ENCODE peak calls at places on chromosomes 16 and 17, in nine cellular contexts. One of them, this sample, is unnamed.

GRCh38 chr17:34797724-34798123 is 163.5 kb downstream of the CCT6B start:
- DNase-seq in body of pancreas: no peak
- DNase-seq in uterus: no peak
- DNase-seq in GM23248: peak; percentile 47
- DNase-seq in SK-N-SH: no peak
- DNase-seq in CD8-positive, alpha-beta memory T cell: no peak
- DNase-seq in psoas muscle: no peak
- DNase-seq in neuronal stem cell: peak; percentile 80
- DNase-seq in tibial nerve: no peak
- DNase-seq in this sample: no peak

GRCh38 chr17:50129303-50129945 is 536 bp downstream of the SAMD14 start:
- DNase-seq in GM23248: peak; percentile 67
- DNase-seq in SK-N-SH: peak; percentile 94
- DNase-seq in psoas muscle: peak; percentile 76
- DNase-seq in CD8-positive, alpha-beta memory T cell: peak; percentile 39
- DNase-seq in tibial nerve: no peak
- DNase-seq in neuronal stem cell: no peak
- DNase-seq in body of pancreas: peak; percentile 26
- DNase-seq in uterus: no peak
- DNase-seq in this sample: peak; percentile 44

GRCh38 chr17:8016632-8017424 is 14.4 kb downstream of the GUCY2D start:
- DNase-seq in neuronal stem cell: peak; percentile 58
- DNase-seq in GM23248: peak; percentile 50
- DNase-seq in CD8-positive, alpha-beta memory T cell: peak; percentile 33
- DNase-seq in uterus: no peak
- DNase-seq in psoas muscle: peak; percentile 70
- DNase-seq in body of pancreas: peak; percentile 74
- DNase-seq in SK-N-SH: peak; percentile 82
- DNase-seq in tibial nerve: peak; percentile 54
- DNase-seq in this sample: no peak

GRCh38 chr17:75869282-75870141 is 8.9 kb downstream of the TRIM47 start:
- DNase-seq in body of pancreas: no peak
- DNase-seq in uterus: no peak
- DNase-seq in CD8-positive, alpha-beta memory T cell: no peak
- DNase-seq in SK-N-SH: peak; percentile 53
- DNase-seq in neuronal stem cell: no peak
- DNase-seq in psoas muscle: peak; percentile 79
- DNase-seq in tibial nerve: peak; percentile 65
- DNase-seq in GM23248: peak; percentile 84
- DNase-seq in this sample: no peak

GRCh38 chr17:67637901-67638641 is 79.7 kb upstream of the NOL11 start:
- DNase-seq in psoas muscle: no peak
- DNase-seq in GM23248: no peak
- DNase-seq in CD8-positive, alpha-beta memory T cell: no peak
- DNase-seq in neuronal stem cell: no peak
- DNase-seq in body of pancreas: peak; percentile 87
- DNase-seq in SK-N-SH: no peak
- DNase-seq in tibial nerve: no peak
- DNase-seq in uterus: no peak
- DNase-seq in this sample: no peak

GRCh38 chr16:75682308-75682707 is 5.5 kb upstream of the CPHXL2 start:
- DNase-seq in neuronal stem cell: no peak
- DNase-seq in body of pancreas: no peak
- DNase-seq in uterus: no peak
- DNase-seq in psoas muscle: no peak
- DNase-seq in tibial nerve: no peak
- DNase-seq in GM23248: no peak
- DNase-seq in CD8-positive, alpha-beta memory T cell: no peak
- DNase-seq in SK-N-SH: no peak
- DNase-seq in this sample: no peak

GRCh38 chr17:76382803-76383644 is 1.4 kb upstream of the SPHK1 start:
- DNase-seq in GM23248: peak; percentile 89
- DNase-seq in neuronal stem cell: peak; percentile 82
- DNase-seq in psoas muscle: no peak
- DNase-seq in body of pancreas: peak; percentile 50
- DNase-seq in tibial nerve: no peak
- DNase-seq in uterus: no peak
- DNase-seq in CD8-positive, alpha-beta memory T cell: peak; percentile 45
- DNase-seq in SK-N-SH: peak; percentile 82
- DNase-seq in this sample: peak; percentile 17

GRCh38 chr17:81339502-81340296 is 44.6 kb upstream of the SLC38A10 start:
- DNase-seq in neuronal stem cell: no peak
- DNase-seq in body of pancreas: peak; percentile 72
- DNase-seq in psoas muscle: no peak
- DNase-seq in SK-N-SH: no peak
- DNase-seq in GM23248: no peak
- DNase-seq in CD8-positive, alpha-beta memory T cell: no peak
- DNase-seq in uterus: no peak
- DNase-seq in tibial nerve: no peak
- DNase-seq in this sample: no peak

GRCh38 chr17:76646712-76647111 is 3.2 kb upstream of the ST6GALNAC1 start:
- DNase-seq in body of pancreas: no peak
- DNase-seq in CD8-positive, alpha-beta memory T cell: no peak
- DNase-seq in uterus: no peak
- DNase-seq in tibial nerve: no peak
- DNase-seq in GM23248: no peak
- DNase-seq in neuronal stem cell: no peak
- DNase-seq in psoas muscle: no peak
- DNase-seq in SK-N-SH: no peak
- DNase-seq in this sample: no peak

GRCh38 chr17:10046786-10047609 is 141.9 kb upstream of the RCVRN start:
- DNase-seq in CD8-positive, alpha-beta memory T cell: no peak
- DNase-seq in body of pancreas: no peak
- DNase-seq in GM23248: no peak
- DNase-seq in neuronal stem cell: no peak
- DNase-seq in tibial nerve: no peak
- DNase-seq in SK-N-SH: no peak
- DNase-seq in uterus: no peak
- DNase-seq in psoas muscle: no peak
- DNase-seq in this sample: no peak

GRCh38 chr17:68812876-68813584 is 142.2 kb downstream of the ABCA8 start:
- DNase-seq in GM23248: peak; percentile 19
- DNase-seq in psoas muscle: no peak
- DNase-seq in neuronal stem cell: no peak
- DNase-seq in uterus: no peak
- DNase-seq in SK-N-SH: no peak
- DNase-seq in CD8-positive, alpha-beta memory T cell: no peak
- DNase-seq in tibial nerve: no peak
- DNase-seq in body of pancreas: no peak
- DNase-seq in this sample: no peak

GRCh38 chr17:82848022-82848592 is 8.3 kb upstream of the ZNF750 start:
- DNase-seq in body of pancreas: no peak
- DNase-seq in psoas muscle: peak; percentile 79
- DNase-seq in SK-N-SH: no peak
- DNase-seq in uterus: peak; percentile 71
- DNase-seq in CD8-positive, alpha-beta memory T cell: peak; percentile 23
- DNase-seq in neuronal stem cell: no peak
- DNase-seq in GM23248: no peak
- DNase-seq in tibial nerve: peak; percentile 18
- DNase-seq in this sample: peak; percentile 36

GRCh38 chr16:22664561-22664997 is 149.4 kb upstream of the HS3ST2 start:
- DNase-seq in SK-N-SH: no peak
- DNase-seq in psoas muscle: no peak
- DNase-seq in CD8-positive, alpha-beta memory T cell: no peak
- DNase-seq in neuronal stem cell: no peak
- DNase-seq in GM23248: no peak
- DNase-seq in uterus: no peak
- DNase-seq in body of pancreas: no peak
- DNase-seq in tibial nerve: no peak
- DNase-seq in this sample: no peak

GRCh38 chr17:34110315-34110714 is 144.8 kb upstream of the CCL2 start:
- DNase-seq in tibial nerve: no peak
- DNase-seq in uterus: no peak
- DNase-seq in psoas muscle: no peak
- DNase-seq in body of pancreas: peak; percentile 64
- DNase-seq in CD8-positive, alpha-beta memory T cell: no peak
- DNase-seq in GM23248: no peak
- DNase-seq in SK-N-SH: peak; percentile 54
- DNase-seq in neuronal stem cell: peak; percentile 4
- DNase-seq in this sample: no peak

GRCh38 chr17:40415390-40415789 is 2.3 kb downstream of the TOP2A start:
- DNase-seq in uterus: no peak
- DNase-seq in SK-N-SH: peak; percentile 49
- DNase-seq in GM23248: peak; percentile 70
- DNase-seq in body of pancreas: no peak
- DNase-seq in neuronal stem cell: no peak
- DNase-seq in psoas muscle: no peak
- DNase-seq in CD8-positive, alpha-beta memory T cell: peak; percentile 48
- DNase-seq in tibial nerve: no peak
- DNase-seq in this sample: no peak

GRCh38 chr16:78310990-78311561 is 211.6 kb downstream of the WWOX start:
- DNase-seq in neuronal stem cell: peak; percentile 38
- DNase-seq in SK-N-SH: peak; percentile 14
- DNase-seq in CD8-positive, alpha-beta memory T cell: no peak
- DNase-seq in uterus: no peak
- DNase-seq in tibial nerve: no peak
- DNase-seq in psoas muscle: no peak
- DNase-seq in body of pancreas: no peak
- DNase-seq in GM23248: no peak
- DNase-seq in this sample: no peak
- H3K4me1 ChIP-seq in neuronal stem cell: peaks cover 19% of the 10 kb centered on the region
- H3K4me1 ChIP-seq in SK-N-SH: peaks cover 12% of the 10 kb centered on the region
- H3K4me1 ChIP-seq in CD8-positive, alpha-beta memory T cell: no peaks in the 10 kb centered on the region
- H3K4me1 ChIP-seq in uterus: no peaks in the 10 kb centered on the region
- H3K4me1 ChIP-seq in tibial nerve: no peaks in the 10 kb centered on the region
- H3K4me1 ChIP-seq in psoas muscle: no peaks in the 10 kb centered on the region
- H3K4me1 ChIP-seq in body of pancreas: peaks cover 22% of the 10 kb centered on the region
- H3K4me1 ChIP-seq in GM23248: no peaks in the 10 kb centered on the region
- H3K4me1 ChIP-seq in this sample: no peaks in the 10 kb centered on the region

GRCh38 chr17:1861391-1862010 is 31.7 kb downstream of the RPA1 start:
- DNase-seq in SK-N-SH: no peak
- DNase-seq in psoas muscle: no peak
- DNase-seq in CD8-positive, alpha-beta memory T cell: no peak
- DNase-seq in tibial nerve: no peak
- DNase-seq in neuronal stem cell: no peak
- DNase-seq in GM23248: no peak
- DNase-seq in uterus: peak; percentile 29
- DNase-seq in body of pancreas: no peak
- DNase-seq in this sample: no peak
- H3K27ac ChIP-seq in SK-N-SH: no peak overlapping the region
- H3K27ac ChIP-seq in psoas muscle: peak overlapping the region; percentile 88
- H3K27ac ChIP-seq in CD8-positive, alpha-beta memory T cell: no peak overlapping the region
- H3K27ac ChIP-seq in tibial nerve: no peak overlapping the region
- H3K27ac ChIP-seq in neuronal stem cell: no peak overlapping the region
- H3K27ac ChIP-seq in GM23248: no peak overlapping the region
- H3K27ac ChIP-seq in uterus: peak overlapping the region; percentile 62
- H3K27ac ChIP-seq in body of pancreas: no peak overlapping the region
- H3K27ac ChIP-seq in this sample: no peak overlapping the region

DNA sequence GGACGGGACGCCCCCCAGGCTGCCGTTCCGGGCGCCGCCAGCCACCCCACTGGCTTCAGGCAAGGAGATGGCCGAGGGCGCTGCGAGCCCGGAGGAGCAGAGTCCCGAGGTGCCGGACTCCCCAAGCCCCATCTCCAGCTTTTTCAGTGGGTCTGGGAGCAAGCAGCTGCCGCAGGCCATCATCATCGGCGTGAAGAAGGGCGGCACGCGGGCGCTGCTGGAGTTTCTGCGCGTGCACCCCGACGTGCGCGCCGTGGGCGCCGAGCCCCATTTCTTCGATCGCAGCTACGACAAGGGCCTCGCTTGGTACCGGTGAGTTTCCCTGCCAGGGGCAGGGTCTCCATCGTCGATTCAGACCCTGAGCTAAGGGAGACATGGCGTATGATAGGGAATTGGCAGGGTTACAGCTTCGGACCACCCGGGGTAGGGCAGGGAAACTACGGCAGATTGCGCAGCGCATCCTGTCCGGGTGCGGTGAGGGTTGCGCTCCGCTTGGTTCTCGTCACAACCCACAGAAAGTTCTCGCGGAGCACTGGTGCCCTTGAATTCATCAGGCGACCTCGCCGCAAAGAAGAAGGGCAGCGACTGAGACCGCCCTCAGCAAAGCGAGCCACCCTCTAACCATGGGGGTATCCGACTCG is 1.0 kb downstream of the HS3ST3B1 start:
- DNase-seq in CD8-positive, alpha-beta memory T cell: peak; percentile 67
- DNase-seq in GM23248: peak; percentile 74
- DNase-seq in neuronal stem cell: no peak
- DNase-seq in psoas muscle: peak; percentile 62
- DNase-seq in SK-N-SH: no peak
- DNase-seq in tibial nerve: no peak
- DNase-seq in body of pancreas: peak; percentile 26
- DNase-seq in uterus: no peak
- DNase-seq in this sample: peak; percentile 38
- H3K4me3 ChIP-seq in CD8-positive, alpha-beta memory T cell: peak overlapping the region; percentile 94
- H3K4me3 ChIP-seq in GM23248: peak overlapping the region; percentile 91
- H3K4me3 ChIP-seq in neuronal stem cell: peak overlapping the region; percentile 99
- H3K4me3 ChIP-seq in psoas muscle: peak overlapping the region; percentile 74
- H3K4me3 ChIP-seq in SK-N-SH: peak overlapping the region; percentile 54
- H3K4me3 ChIP-seq in tibial nerve: peak overlapping the region; percentile 63
- H3K4me3 ChIP-seq in body of pancreas: peak overlapping the region; percentile 61
- H3K4me3 ChIP-seq in uterus: peak overlapping the region; percentile 29
- H3K4me3 ChIP-seq in this sample: peak overlapping the region; percentile 82

GRCh38 chr17:45306623-45307022 is 10.2 kb downstream of the MAP3K14 start:
- DNase-seq in CD8-positive, alpha-beta memory T cell: no peak
- DNase-seq in GM23248: no peak
- DNase-seq in psoas muscle: no peak
- DNase-seq in body of pancreas: no peak
- DNase-seq in neuronal stem cell: no peak
- DNase-seq in SK-N-SH: no peak
- DNase-seq in tibial nerve: no peak
- DNase-seq in uterus: no peak
- DNase-seq in this sample: no peak
- H3K4me1 ChIP-seq in CD8-positive, alpha-beta memory T cell: peaks cover 65% of the 10 kb centered on the region
- H3K4me1 ChIP-seq in GM23248: peaks cover 73% of the 10 kb centered on the region
- H3K4me1 ChIP-seq in psoas muscle: peaks cover 87% of the 10 kb centered on the region
- H3K4me1 ChIP-seq in body of pancreas: peaks cover 76% of the 10 kb centered on the region
- H3K4me1 ChIP-seq in neuronal stem cell: no peaks in the 10 kb centered on the region
- H3K4me1 ChIP-seq in SK-N-SH: peaks cover 20% of the 10 kb centered on the region
- H3K4me1 ChIP-seq in tibial nerve: peaks cover 70% of the 10 kb centered on the region
- H3K4me1 ChIP-seq in uterus: peaks cover 16% of the 10 kb centered on the region
- H3K4me1 ChIP-seq in this sample: peaks cover 29% of the 10 kb centered on the region

This sample was measured in effector memory CD4-positive, alpha-beta T cell.